ENCODE peak calls at places on chromosomes 2 and 18, in ten cellular contexts. Z, N, Q, A, K, R, U, W, H and G are unnamed samples.

GRCh38 chr2:100073110-100073509 is 69.3 kb downstream of the AFF3 start:
- DNase-seq in A (no peak), W (no peak), R (no peak), U (no peak), N (no peak), K (no peak), H (no peak), Z (no peak), Q (no peak), G (no peak)

GRCh38 chr2:223469270-223470057 is 132.7 kb downstream of the SCG2 start:
- DNase-seq in W (peak), K (peak), Z (no peak), U (no peak), H (peak), A (no peak), N (no peak), R (no peak), Q (no peak), G (no peak)

GRCh38 chr2:181138816-181139215 is 158.4 kb downstream of the UBE2E3 start:
- DNase-seq in R (peak), H (peak), W (peak), Z (no peak), Q (no peak), U (no peak), K (peak), N (no peak), A (no peak), G (no peak)

GRCh38 chr2:23351388-23352141 is 33.4 kb upstream of the KLHL29 start:
- DNase-seq in U (peak), N (peak), R (peak), Q (peak), A (peak), Z (peak), H (peak), W (peak), K (peak), G (peak)

GRCh38 chr2:219643788-219644398 is 16.5 kb downstream of the SLC4A3 start:
- DNase-seq in Q (no peak), U (no peak), H (no peak), K (no peak), A (no peak), Z (no peak), W (no peak), N (no peak), R (no peak), G (no peak)

GRCh38 chr2:85184990-85185389 is 51.8 kb downstream of the TCF7L1 start:
- DNase-seq in K (no peak), Q (no peak), U (no peak), W (no peak), Z (no peak), N (no peak), A (no peak), R (no peak), H (no peak), G (no peak)

GRCh38 chr2:96437512-96437911 is 67.6 kb downstream of the NEURL3 start:
- DNase-seq in R (no peak), A (no peak), W (no peak), Q (no peak), K (no peak), N (no peak), H (no peak), Z (no peak), U (no peak), G (no peak)

GRCh38 chr2:150135223-150135883 is 352.1 kb downstream of the RND3 start:
- DNase-seq in Q (no peak), W (no peak), R (no peak), Z (no peak), H (no peak), K (peak), U (no peak), A (no peak), N (no peak), G (peak)

GRCh38 chr2:15868704-15869103 is 71.6 kb upstream of the MYCN start:
- DNase-seq in U (no peak), H (no peak), K (no peak), R (no peak), W (no peak), Q (no peak), Z (no peak), A (no peak), N (no peak), G (no peak)

GRCh38 chr2:58304843-58305242 is 63.7 kb upstream of the FANCL start:
- DNase-seq in N (no peak), K (no peak), A (no peak), U (no peak), Q (no peak), W (no peak), H (no peak), Z (no peak), R (no peak), G (no peak)

GRCh38 chr18:38413202-38413601 is 847.6 kb upstream of the CELF4 start:
- DNase-seq in R (no peak), Q (no peak), A (no peak), U (no peak), K (no peak), W (no peak), Z (no peak), H (no peak), N (no peak), G (no peak)

GRCh38 chr2:197137234-197137633 is 173.3 kb downstream of the ANKRD44 start:
- DNase-seq in N (no peak), R (peak), W (peak), A (no peak), U (no peak), K (peak), Z (no peak), Q (no peak), H (peak), G (no peak)

GRCh38 chr2:159035790-159036411 is 67.5 kb downstream of the TANC1 start:
- DNase-seq in W (peak), Z (no peak), R (peak), Q (no peak), N (no peak), K (peak), A (no peak), H (peak), U (no peak), G (peak)

GRCh38 chr18:74800098-74800497 is 202.4 kb downstream of the ZNF407 start:
- DNase-seq in U (no peak), Z (no peak), K (no peak), W (no peak), H (no peak), Q (no peak), R (no peak), A (no peak), N (no peak), G (no peak)

GRCh38 chr2:74843371-74844298 is 9.7 kb downstream of the HK2 start:
- DNase-seq in K (peak), H (peak), R (no peak), Z (peak), N (no peak), U (no peak), W (peak), A (no peak), Q (no peak), G (no peak)

GRCh38 chr18:61554117-61554776 is 221.0 kb downstream of the CDH20 start:
- DNase-seq in A (no peak), Q (no peak), W (no peak), Z (no peak), N (no peak), K (no peak), U (no peak), H (no peak), R (no peak), G (no peak)

GRCh38 chr2:177265386-177265690 is 811 bp upstream of the NFE2L2 start:
- DNase-seq in R (no peak), Q (no peak), K (peak), H (peak), Z (no peak), N (no peak), A (no peak), U (no peak), W (peak), G (no peak)
- TF ChIP-seq CTCF in R (peak), Q (peak), K (peak), H (peak), Z (peak), N (peak), A (no peak), U (peak), W (peak), G (no peak)

DNA sequence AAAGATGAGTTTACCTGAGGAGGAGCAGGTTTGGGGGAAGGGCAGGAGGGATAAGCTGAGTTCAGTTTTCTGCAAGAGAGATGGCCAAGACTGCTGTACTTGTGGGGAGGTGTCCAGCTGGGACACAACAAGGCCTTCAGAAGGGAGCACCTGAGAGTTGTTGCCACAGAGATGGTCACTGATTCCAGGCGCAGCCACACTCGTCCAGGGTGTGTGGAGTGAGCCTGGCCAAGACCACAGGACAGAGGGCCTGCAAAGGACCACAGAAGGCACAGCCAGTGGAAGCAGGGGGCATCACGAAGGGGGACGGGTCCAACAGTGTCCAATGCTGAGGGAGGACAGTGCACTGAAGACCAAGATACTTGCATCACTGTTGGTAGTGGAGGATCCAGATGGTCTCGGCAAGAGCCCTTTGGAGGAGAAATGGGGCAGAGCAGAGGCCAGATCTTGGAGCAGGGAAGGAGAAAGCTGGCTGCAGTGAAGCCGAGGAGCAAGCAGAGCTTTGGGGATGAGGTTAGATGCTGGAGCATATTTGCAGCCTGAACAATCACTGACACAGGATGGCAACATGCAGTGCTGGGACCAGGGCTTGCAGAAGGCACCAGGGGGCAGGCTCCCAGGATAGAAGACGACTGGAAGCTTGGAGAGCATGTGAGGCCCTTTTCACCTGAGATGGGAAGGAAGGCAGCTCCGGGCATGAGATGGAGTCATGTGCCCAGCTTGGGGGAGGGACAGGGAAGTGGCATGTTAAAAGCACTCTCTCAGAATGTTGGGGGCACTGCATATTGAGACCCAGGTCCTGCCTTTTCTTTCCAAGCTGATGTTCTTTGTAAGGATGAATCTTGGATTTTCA is 214.0 kb downstream of the CYP26B1 start:
- DNase-seq in N (no peak), Q (peak), Z (no peak), A (no peak), W (no peak), H (peak), R (no peak), K (peak), U (peak), G (peak)
- TF ChIP-seq CTCF in N (peak), Q (no peak), Z (no peak), A (no peak), W (peak), H (peak), R (no peak), K (peak), U (peak), G (no peak)

DNA sequence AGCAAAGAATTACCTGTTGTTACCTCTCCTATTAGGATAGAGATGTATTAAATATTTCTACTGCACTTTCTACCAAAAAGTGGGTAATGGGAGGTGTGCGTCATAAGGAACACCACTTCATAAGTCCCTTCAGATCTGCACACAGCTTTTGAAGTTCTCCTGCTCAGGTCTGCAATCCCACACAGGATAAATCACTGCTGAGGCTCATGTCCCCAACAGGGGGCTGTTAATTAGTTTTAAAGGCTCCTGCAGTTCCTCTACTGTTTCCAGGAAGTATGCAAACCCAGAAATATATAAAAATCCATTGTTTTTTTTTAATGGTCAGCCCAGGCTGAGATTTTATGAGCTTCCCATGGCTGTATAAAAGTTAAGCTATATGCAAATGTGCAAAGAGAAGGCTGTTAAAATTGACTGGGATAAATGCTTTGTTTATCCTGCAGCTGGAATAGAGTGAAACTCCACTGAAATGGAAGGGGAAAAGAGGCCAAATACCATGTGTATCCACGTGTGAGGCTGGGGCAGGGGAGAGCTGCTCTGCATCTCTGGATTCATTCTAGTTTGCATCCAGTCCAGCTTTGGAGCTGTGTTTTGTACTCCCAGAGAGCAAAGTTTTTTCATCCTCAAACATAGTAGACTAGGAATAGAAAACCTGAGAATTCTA is 903.7 kb downstream of the TDRD15 start:
- DNase-seq in K (no peak), A (peak), Q (no peak), W (no peak), R (no peak), U (no peak), N (no peak), H (no peak), Z (no peak), G (no peak)
- TF ChIP-seq CTCF in K (no peak), A (no peak), Q (no peak), W (no peak), R (no peak), U (no peak), N (no peak), H (no peak), Z (no peak), G (no peak)

GRCh38 chr2:172745636-172746035 is 10.0 kb downstream of the RAPGEF4 start:
- DNase-seq in Z (no peak), K (peak), U (no peak), R (no peak), A (no peak), H (peak), Q (no peak), W (peak), N (no peak), G (no peak)

GRCh38 chr2:172749377-172749776 is 13.7 kb downstream of the RAPGEF4 start:
- DNase-seq in Z (no peak), H (no peak), A (no peak), U (no peak), Q (no peak), W (no peak), R (no peak), N (no peak), K (no peak), G (no peak)

GRCh38 chr2:172753610-172754009 is 18.0 kb downstream of the RAPGEF4 start:
- DNase-seq in H (no peak), U (no peak), Z (no peak), R (no peak), Q (no peak), K (no peak), N (no peak), A (no peak), W (no peak), G (no peak)

GRCh38 chr2:172751564-172751963 is 15.9 kb downstream of the RAPGEF4 start:
- DNase-seq in W (no peak), Q (no peak), N (no peak), A (no peak), Z (no peak), K (no peak), U (no peak), H (no peak), R (no peak), G (no peak)
- TF ChIP-seq CTCF in W (no peak), Q (no peak), N (no peak), A (no peak), Z (no peak), K (no peak), U (no peak), H (no peak), R (no peak), G (no peak)

DNA sequence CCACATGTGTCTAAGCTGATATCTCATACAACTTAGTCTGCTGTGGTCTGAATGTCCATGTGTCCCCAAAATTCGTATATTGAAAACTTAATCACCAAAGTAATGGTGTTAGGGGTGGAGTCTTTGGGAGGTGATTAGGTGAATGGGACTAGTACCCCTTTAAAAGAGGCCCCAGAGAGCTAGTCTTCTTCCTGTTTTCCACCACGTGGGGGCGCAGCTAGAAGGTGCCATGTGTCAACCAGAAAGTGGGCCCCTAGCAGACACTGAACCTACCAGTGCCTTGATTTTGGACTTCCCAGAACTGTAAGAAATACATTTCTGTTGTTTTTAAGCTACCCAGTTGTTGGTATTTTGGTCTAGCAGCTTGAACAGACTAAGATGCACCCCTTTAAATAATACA is 86.6 kb downstream of the ASB1 start:
- DNase-seq in W (peak), Z (peak), U (peak), H (peak), A (peak), N (no peak), R (peak), K (peak), Q (peak), G (peak)
- TF ChIP-seq CTCF in W (peak), Z (peak), U (peak), H (peak), A (peak), N (peak), R (peak), K (peak), Q (peak), G (peak)

DNA sequence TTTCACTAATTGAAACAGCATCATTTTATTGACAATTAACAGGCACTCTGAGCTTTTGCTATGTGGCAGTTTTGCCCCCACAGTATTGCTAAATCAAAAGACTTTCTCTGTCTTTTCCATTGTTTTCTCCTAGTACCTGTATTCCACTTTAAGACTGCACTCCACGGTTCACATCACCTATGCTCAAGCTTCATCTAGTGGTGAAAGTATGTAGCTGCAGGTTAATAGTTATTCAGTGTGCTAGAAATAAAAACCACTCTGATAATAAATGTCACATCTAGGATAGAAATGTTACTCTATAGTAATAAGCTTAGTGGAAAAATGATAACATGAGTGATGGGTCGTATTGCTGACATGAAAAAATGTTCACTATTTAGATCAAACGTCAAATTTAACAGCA is 24.6 kb downstream of the ARL6IP6 start:
- DNase-seq in U (no peak), K (no peak), Q (no peak), R (peak), W (no peak), N (no peak), H (peak), A (no peak), Z (peak), G (no peak)
- TF ChIP-seq CTCF in U (peak), K (peak), Q (peak), R (peak), W (peak), N (peak), H (peak), A (peak), Z (peak), G (peak)

DNA sequence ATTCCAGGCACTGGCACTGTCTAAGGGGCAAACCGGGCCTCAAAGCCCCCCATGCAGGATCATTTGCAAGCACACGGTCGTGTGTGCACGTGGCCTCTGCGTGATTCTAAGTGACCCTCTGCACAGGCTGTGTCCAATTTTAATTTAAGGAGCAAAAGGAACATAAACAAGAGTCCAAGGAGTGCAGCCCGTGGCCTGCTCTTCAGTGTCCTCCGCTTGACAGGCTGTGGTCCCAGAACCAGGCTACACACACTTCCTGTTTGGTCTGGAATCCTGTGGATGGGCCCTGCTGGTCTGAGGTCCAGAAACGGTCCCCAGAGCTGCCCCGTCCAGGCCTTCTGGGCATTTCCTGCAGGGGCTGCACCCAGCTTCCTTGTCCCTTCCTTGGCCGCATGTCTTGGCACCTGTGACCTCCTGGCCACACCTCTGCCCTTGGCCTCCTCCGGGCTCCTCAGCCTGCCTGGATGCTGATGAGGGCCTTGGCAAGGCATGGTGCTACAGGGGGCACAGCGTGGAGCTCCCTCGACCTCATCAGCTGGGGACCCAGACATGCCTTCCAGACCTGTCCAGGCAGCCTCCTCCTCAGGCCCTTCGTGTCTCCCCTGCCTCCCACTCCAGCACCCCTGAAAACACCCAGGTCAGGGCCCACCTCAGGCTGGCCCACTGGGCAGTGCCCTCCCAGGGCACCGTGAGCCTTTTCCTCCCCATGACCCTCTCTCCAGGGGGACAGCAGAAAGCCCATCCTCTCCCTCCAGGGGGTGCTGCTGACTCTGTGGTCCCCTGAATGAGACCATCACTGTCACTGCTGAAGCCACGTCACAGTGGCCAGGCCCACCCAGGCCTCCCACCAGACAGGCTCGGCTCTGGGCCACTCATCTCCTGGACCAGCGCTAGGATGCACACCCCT is 136.4 kb upstream of the GPC1 start:
- DNase-seq in W (no peak), R (no peak), N (peak), Q (peak), K (no peak), Z (no peak), A (no peak), H (no peak), U (no peak), G (no peak)
- TF ChIP-seq CTCF in W (peak), R (no peak), N (no peak), Q (no peak), K (no peak), Z (no peak), A (no peak), H (no peak), U (no peak), G (no peak)

GRCh38 chr2:235500761-235501662 is 7.2 kb downstream of the AGAP1 start:
- DNase-seq in U (no peak), H (peak), W (peak), A (no peak), Q (no peak), N (no peak), Z (no peak), R (peak), K (peak), G (peak)

GRCh38 chr2:235500110-235500760 is 6.4 kb downstream of the AGAP1 start:
- DNase-seq in Z (no peak), H (no peak), R (no peak), Q (no peak), U (no peak), N (no peak), A (no peak), K (no peak), W (no peak), G (no peak)

GRCh38 chr2:235497096-235497495 is 3.3 kb downstream of the AGAP1 start:
- DNase-seq in N (no peak), R (no peak), H (no peak), Q (no peak), W (no peak), A (no peak), K (no peak), U (no peak), Z (peak), G (no peak)

GRCh38 chr2:235499306-235499812 is 5.5 kb downstream of the AGAP1 start:
- DNase-seq in Z (no peak), W (no peak), Q (no peak), H (no peak), N (no peak), R (no peak), U (no peak), A (no peak), K (no peak), G (no peak)

GRCh38 chr2:235498556-235499305 is 4.9 kb downstream of the AGAP1 start:
- DNase-seq in N (no peak), K (no peak), H (no peak), R (no peak), U (no peak), Z (no peak), A (peak), W (no peak), Q (no peak), G (peak)
- TF ChIP-seq CTCF in N (peak), K (no peak), H (no peak), R (no peak), U (no peak), Z (no peak), A (no peak), W (no peak), Q (peak), G (peak)